ENCODE peak calls at places on chromosome 20, in eight cellular contexts. L, A, D, S, H, C, P and K are unnamed samples.

GRCh38 chr20:57505991-57506390 is 18.9 kb downstream of the CTCFL start:
- DNase-seq in L (no peak), A (no peak), D (no peak), S (no peak), H (no peak), C (no peak), P (no peak), K (no peak)

GRCh38 chr20:4099905-4100675 is 84.7 kb upstream of the RNF24 start:
- DNase-seq in L (no peak), A (no peak), D (no peak), S (no peak), H (no peak), C (no peak), P (no peak), K (no peak)

GRCh38 chr20:42432485-42432884 is 757.2 kb downstream of the PTPRT start:
- DNase-seq in L (no peak), A (no peak), D (no peak), S (no peak), H (no peak), C (no peak), P (no peak), K (no peak)

GRCh38 chr20:10550204-10551118 is 115.4 kb downstream of the SLX4IP start:
- DNase-seq in L (no peak), A (no peak), D (no peak), S (no peak), H (no peak), C (no peak), P (no peak), K (no peak)

GRCh38 chr20:46324960-46325703 is 16.8 kb upstream of the CDH22 start:
- DNase-seq in L (no peak), A (no peak), D (no peak), S (no peak), H (peak; percentile 42), C (no peak), P (no peak), K (peak; percentile 62)

GRCh38 chr20:15919118-15919517 is 654.1 kb downstream of the KIF16B start:
- DNase-seq in L (no peak), A (no peak), D (no peak), S (no peak), H (no peak), C (no peak), P (no peak), K (no peak)

GRCh38 chr20:17608701-17609497 is 39.0 kb downstream of the DSTN start:
- DNase-seq in L (no peak), A (no peak), D (no peak), S (no peak), H (no peak), C (no peak), P (no peak), K (no peak)

GRCh38 chr20:21548390-21549035 is 34.6 kb upstream of the NKX2-2 start:
- DNase-seq in L (no peak), A (no peak), D (peak; percentile 81), S (peak; percentile 65), H (no peak), C (no peak), P (peak; percentile 86), K (no peak)

GRCh38 chr20:8018928-8019177 is 708 bp downstream of the TMX4 start:
- DNase-seq in L (no peak), A (no peak), D (peak; percentile 73), S (no peak), H (no peak), C (no peak), P (no peak), K (peak; percentile 85)

GRCh38 chr20:61835301-61835700 is 230.4 kb downstream of the TAF4 start:
- DNase-seq in L (no peak), A (no peak), D (no peak), S (no peak), H (no peak), C (no peak), P (no peak), K (no peak)
- H3K27ac ChIP-seq in L (no peak overlapping the region), A (no peak overlapping the region), D (no peak overlapping the region), S (no peak overlapping the region), H (no peak overlapping the region), C (no peak overlapping the region), P (no peak overlapping the region), K (no peak overlapping the region)

GRCh38 chr20:23159923-23160445 is 73.9 kb upstream of the CD93 start:
- DNase-seq in L (no peak), A (no peak), D (no peak), S (no peak), H (no peak), C (no peak), P (no peak), K (no peak)
- H3K27ac ChIP-seq in L (no peak overlapping the region), A (no peak overlapping the region), D (no peak overlapping the region), S (no peak overlapping the region), H (no peak overlapping the region), C (no peak overlapping the region), P (no peak overlapping the region), K (no peak overlapping the region)

GRCh38 chr20:47346172-47346571 is 10.3 kb downstream of the ZMYND8 start:
- DNase-seq in L (no peak), A (no peak), D (peak; percentile 14), S (no peak), H (no peak), C (no peak), P (no peak), K (no peak)
- H3K27ac ChIP-seq in L (no peak overlapping the region), A (no peak overlapping the region), D (no peak overlapping the region), S (no peak overlapping the region), H (no peak overlapping the region), C (no peak overlapping the region), P (no peak overlapping the region), K (peak overlapping the region; percentile 100)

DNA sequence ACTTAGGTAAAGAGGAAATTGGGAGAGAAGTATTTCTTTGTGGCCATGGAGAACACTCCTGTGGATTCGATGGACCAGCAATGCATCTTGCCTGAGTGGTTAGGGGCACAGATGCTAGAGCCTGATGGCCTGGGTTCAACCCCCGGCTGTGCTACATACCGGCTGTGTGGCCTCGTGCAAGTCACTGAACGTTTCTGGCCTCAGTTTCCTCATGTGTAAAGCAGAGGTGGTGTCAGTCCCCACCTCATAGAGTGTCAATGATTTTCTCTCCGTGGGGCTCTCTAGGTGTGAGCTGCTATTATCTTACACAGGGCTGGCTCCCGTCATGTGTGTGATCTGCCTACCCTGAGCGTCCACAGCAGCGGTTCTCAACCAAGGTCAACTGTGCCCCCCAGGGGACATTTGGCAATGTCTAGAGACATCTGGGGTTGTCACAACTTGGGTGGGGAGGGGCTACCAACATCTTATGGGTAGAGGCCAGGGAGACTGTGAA is 50.0 kb upstream of the PTPN1 start:
- DNase-seq in L (no peak), A (no peak), D (no peak), S (no peak), H (no peak), C (no peak), P (no peak), K (no peak)
- H3K27ac ChIP-seq in L (peak overlapping the region; percentile 51), A (no peak overlapping the region), D (no peak overlapping the region), S (no peak overlapping the region), H (no peak overlapping the region), C (no peak overlapping the region), P (no peak overlapping the region), K (peak overlapping the region; percentile 91)

GRCh38 chr20:49138431-49138830 is 49.7 kb downstream of the STAU1 start:
- DNase-seq in L (no peak), A (no peak), D (no peak), S (no peak), H (no peak), C (no peak), P (no peak), K (no peak)
- H3K27ac ChIP-seq in L (no peak overlapping the region), A (no peak overlapping the region), D (no peak overlapping the region), S (no peak overlapping the region), H (no peak overlapping the region), C (no peak overlapping the region), P (no peak overlapping the region), K (no peak overlapping the region)

DNA sequence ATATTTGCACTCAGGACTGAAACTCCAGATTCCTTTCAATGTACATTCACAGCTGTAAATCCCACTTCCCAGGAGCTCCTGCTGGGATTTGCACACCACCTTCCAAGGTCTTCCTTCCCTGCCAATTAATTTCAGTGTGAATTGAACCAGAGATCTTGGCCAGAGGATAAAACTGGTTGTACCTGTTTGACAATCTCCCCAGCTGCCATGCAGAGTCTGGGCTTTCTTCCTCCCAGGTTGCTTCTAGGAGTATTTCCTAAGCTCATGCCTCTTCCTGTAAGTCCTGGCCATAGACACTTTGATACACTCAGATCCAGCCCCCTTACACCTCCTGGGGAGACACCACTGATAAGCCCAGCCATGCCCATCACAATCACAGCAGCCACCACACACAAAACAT is 15.6 kb downstream of the MAFB start:
- DNase-seq in L (no peak), A (no peak), D (no peak), S (no peak), H (no peak), C (no peak), P (no peak), K (no peak)
- H3K27ac ChIP-seq in L (no peak overlapping the region), A (no peak overlapping the region), D (no peak overlapping the region), S (no peak overlapping the region), H (no peak overlapping the region), C (no peak overlapping the region), P (no peak overlapping the region), K (no peak overlapping the region)

DNA sequence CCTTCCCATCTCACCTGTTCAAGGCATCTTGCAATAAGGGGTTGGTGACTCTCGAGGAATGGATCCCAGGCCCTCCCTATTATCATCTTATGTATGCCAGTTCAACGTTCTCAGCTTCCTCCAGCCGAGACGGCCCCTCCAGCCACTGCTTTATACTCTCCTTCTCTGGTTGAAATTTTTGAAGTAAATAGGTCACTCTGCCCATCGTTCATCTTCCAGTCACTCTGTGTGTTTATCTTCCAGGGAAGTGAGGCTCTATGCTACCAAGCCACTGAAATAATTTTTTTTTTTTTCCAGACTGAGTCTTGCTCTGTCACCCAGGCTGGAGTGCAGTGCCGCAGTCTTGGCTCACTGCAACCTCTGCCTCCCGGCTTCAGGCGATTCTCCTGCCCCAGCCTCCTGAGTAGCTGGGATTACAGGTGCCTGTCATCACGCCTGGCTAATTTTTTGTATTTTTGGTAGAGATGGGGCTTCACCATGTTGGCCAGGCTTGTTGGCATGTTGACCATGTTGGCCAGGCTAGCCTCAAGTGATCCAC is 17.0 kb downstream of the PTPN1 start:
- DNase-seq in L (no peak), A (no peak), D (no peak), S (no peak), H (no peak), C (no peak), P (no peak), K (no peak)
- H3K27ac ChIP-seq in L (no peak overlapping the region), A (no peak overlapping the region), D (no peak overlapping the region), S (no peak overlapping the region), H (peak overlapping the region; percentile 34), C (no peak overlapping the region), P (no peak overlapping the region), K (no peak overlapping the region)